ENCODE peak calls at places on chromosomes 12 and 14, in six cellular contexts. V is H1, R is K562, E is SK-N-SH, F is HepG2, W is GM12878. S is an unnamed sample.

GRCh38 chr12:53067993-53068770 is 11.0 kb downstream of the SPRYD3 start:
- DNase-seq in V (no peak), W (no peak), F (no peak), E (no peak), R (no peak), S (no peak)

GRCh38 chr12:2561367-2561766 is 233.4 kb upstream of the FKBP4 start:
- DNase-seq in R (no peak), W (no peak), V (no peak), E (no peak), F (no peak), S (peak)

GRCh38 chr12:124370851-124371250 is 76.0 kb downstream of the RFLNA start:
- DNase-seq in F (no peak), R (no peak), E (no peak), W (no peak), V (no peak), S (no peak)

GRCh38 chr14:71139058-71139946 is 232.0 kb downstream of the PCNX1 start:
- DNase-seq in R (peak), F (peak), E (peak), W (peak), V (peak), S (no peak)

GRCh38 chr12:41509655-41510054 is 321.5 kb downstream of the PDZRN4 start:
- DNase-seq in V (no peak), W (no peak), F (no peak), R (no peak), E (no peak), S (no peak)

GRCh38 chr14:92397140-92397815 is 74.3 kb downstream of the SLC24A4 start:
- DNase-seq in F (no peak), R (no peak), E (no peak), W (no peak), V (no peak), S (peak)

GRCh38 chr12:77685112-77685511 is 145.6 kb upstream of the NAV3 start:
- DNase-seq in F (peak), V (peak), W (peak), E (peak), R (no peak), S (peak)

GRCh38 chr12:93785262-93786010 is 108.3 kb downstream of the CRADD start:
- DNase-seq in W (no peak), F (peak), V (no peak), E (no peak), R (peak), S (no peak)

GRCh38 chr14:53247596-53248370 is 94.7 kb upstream of the DDHD1 start:
- DNase-seq in V (no peak), F (no peak), E (no peak), W (no peak), R (no peak), S (no peak)

GRCh38 chr14:50001146-50001998 is 108.5 kb downstream of the ARF6 start:
- DNase-seq in V (peak), E (no peak), R (peak), W (no peak), F (peak), S (no peak)

GRCh38 chr14:61560323-61560722 is 135.0 kb upstream of the HIF1A start:
- DNase-seq in V (no peak), W (no peak), R (no peak), F (peak), E (no peak), S (no peak)

GRCh38 chr14:97277711-97278110 is 480.5 kb downstream of the VRK1 start:
- DNase-seq in R (no peak), F (no peak), V (peak), E (no peak), W (no peak), S (no peak)

GRCh38 chr12:16076970-16077527 is 165.9 kb downstream of the DERA start:
- DNase-seq in F (no peak), R (no peak), V (no peak), W (no peak), E (no peak), S (no peak)

GRCh38 chr14:89503458-89503996 is 86.5 kb upstream of the FOXN3 start:
- DNase-seq in F (no peak), R (no peak), W (no peak), E (no peak), V (no peak), S (no peak)

GRCh38 chr14:89502966-89503365 is 85.9 kb upstream of the FOXN3 start:
- DNase-seq in R (no peak), F (no peak), E (no peak), W (no peak), V (peak), S (no peak)

GRCh38 chr14:89507521-89507920 is 90.5 kb upstream of the FOXN3 start:
- DNase-seq in E (no peak), W (peak), V (no peak), R (no peak), F (peak), S (no peak)

GRCh38 chr14:89504084-89504483 is 87.1 kb upstream of the FOXN3 start:
- DNase-seq in V (no peak), F (no peak), R (no peak), E (no peak), W (no peak), S (no peak)

DNA sequence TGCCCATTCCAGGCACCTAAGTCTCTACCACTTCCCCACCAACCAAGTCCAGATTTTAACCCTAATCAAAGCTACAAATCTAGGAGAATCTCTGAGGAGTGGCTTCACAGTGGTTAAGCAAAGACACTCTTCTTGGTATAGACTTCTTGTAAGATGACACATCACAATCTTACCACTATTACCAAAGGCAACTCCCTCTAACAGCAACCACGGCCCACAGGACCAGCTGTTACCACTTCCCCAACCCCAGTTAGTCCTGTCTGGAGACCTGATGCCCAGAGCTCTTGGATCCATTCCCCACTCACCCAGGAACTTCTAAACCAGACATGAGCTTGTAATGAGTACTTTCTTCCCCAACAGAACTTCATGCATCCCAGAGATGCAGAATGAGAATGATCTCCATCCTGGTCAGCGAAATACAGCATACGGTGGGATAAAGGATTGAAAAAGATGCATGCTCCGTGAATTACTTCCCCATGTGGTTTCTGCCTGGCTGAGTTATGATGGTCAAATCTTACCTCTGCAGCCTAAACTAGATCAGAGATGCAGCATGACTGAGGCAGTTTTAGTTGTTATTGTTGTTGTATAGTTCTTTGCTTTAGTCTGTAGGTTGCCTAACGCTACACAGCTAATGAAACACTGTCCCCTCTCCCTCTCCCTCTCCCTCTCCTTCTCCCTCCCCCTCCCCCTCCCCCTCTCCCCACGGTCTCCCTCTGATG is 87.7 kb upstream of the FOXN3 start:
- DNase-seq in F (no peak), W (peak), V (peak), R (no peak), E (no peak), S (peak)
- TF ChIP-seq GABPA in F (no peak), W (no peak), V (no peak), R (no peak), E (no peak), S (peak)

DNA sequence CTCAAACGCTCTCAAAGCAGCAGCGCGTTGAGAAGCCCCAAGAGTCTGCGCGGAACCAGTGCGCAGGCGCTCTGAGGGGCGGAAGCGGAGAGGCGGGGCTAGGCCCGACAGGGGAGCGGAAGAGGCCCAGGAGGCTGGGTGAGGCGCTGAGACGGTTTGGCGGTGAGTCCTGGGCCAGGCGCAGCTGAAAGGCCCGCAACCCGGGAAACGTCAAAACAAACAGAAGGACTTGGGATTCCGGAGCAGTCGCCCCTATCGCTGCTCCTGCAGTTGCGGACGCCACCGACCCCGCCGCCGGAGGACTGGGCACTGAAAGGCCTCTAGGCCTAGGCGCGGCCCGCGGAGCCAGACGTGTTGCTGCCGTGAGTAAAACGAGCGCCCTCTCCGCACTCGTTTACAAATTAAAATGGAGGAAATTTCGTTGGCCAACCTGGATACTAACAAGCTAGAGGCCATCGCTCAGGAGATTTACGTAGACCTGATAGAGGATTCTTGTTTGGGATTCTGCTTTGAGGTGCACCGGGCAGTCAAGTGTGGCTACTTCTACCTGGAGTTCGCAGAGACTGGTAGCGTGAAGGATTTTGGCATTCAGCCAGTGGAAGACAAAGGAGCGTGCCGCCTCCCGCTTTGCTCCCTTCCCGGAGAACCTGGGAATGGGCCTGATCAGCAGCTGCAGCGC is at the start of gene ATXN7L3B:
- DNase-seq in R (peak), F (peak), V (peak), W (peak), E (peak), S (peak)
- TF ChIP-seq CTCF in R (peak), F (peak), V (no peak), W (peak), E (no peak), S (no peak)

GRCh38 chr12:130954544-130954831 is 781 bp downstream of the ADGRD1 start:
- DNase-seq in E (no peak), W (no peak), V (no peak), R (no peak), F (no peak), S (no peak)
- H3K4me3 ChIP-seq in E (no peak), W (peak), V (no peak), R (no peak), F (peak), S (peak)

GRCh38 chr12:58916153-58916709 is 4.1 kb downstream of the LRIG3 start:
- DNase-seq in R (no peak), F (no peak), V (no peak), E (no peak), W (no peak), S (no peak)

GRCh38 chr12:58917699-58918334 is 2.5 kb downstream of the LRIG3 start:
- DNase-seq in E (no peak), F (no peak), W (no peak), V (no peak), R (no peak), S (no peak)

GRCh38 chr12:58915634-58916033 is 4.7 kb downstream of the LRIG3 start:
- DNase-seq in V (no peak), E (no peak), W (no peak), R (no peak), F (no peak), S (no peak)

GRCh38 chr12:58916891-58917570 is 3.3 kb downstream of the LRIG3 start:
- DNase-seq in W (no peak), F (no peak), V (no peak), E (no peak), R (no peak), S (no peak)

DNA sequence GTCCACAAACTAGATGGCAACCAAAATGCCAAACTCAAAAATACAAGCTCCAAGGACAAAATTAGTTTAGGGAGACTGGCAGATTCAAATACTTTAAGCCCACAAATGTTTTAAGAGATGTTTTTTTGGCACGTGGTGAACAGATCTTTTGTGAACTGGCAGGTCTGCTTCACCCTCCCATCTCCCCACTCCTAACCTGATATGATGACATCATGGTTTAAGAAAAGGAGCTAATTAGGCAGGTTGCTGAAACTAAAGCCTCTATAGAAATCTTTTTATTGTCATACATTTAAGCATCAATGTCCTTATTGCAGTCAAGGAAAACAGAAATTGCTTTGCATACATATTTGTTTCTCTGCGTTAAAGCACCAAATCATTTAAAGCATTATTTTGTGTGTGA is 5.8 kb downstream of the LRIG3 start:
- DNase-seq in V (no peak), W (no peak), F (no peak), E (no peak), R (no peak), S (no peak)
- TF ChIP-seq GABPA in V (no peak), W (no peak), F (no peak), E (no peak), R (no peak), S (no peak)

DNA sequence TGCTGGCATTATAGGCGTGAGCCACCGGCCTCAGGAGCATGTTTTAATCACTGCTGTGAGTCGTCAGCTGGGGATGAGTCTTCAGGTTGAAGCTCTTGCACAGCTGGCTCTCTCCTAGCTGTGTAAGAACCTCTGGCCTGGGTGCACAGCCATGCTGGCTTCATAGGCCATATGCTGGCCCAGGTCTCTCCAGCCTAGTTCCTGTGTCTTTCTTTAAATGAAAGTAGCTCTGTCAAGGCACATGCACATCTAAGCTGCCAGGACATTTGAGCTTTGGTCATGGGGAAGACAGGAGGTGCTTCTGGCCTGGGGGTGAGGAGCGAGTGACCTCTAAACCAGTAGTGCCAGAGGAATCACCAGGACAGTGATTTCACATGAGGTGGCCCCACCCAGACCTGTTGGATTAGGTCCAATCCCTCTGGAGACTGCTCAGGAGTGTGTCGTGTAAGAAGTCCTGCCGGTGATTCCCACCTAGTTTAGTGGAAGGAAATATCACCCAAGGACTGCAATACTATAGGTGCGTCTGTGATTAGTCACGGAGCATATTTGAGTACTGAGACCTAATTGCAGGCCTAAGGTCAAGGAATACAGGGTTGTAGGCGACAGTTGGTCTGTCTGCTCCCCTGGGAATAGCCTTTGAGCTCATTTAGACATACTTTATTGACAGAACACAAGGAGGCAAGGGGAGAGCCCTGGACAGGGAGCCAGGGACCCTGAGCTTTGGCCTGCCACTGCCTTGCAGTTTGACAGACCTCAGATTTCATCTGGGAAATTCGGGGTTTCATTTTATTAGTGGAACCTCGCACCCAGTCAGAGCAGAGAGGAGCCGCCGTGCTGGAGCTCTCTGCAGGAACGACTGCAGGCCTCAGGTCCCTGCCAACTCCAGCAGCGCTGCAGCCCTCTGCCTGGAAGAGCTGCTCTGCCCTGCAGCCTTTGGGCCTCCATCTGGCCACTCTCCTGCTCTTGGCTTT is 67.0 kb downstream of the ANKRD9 start:
- DNase-seq in F (peak), R (no peak), W (no peak), V (no peak), E (no peak), S (no peak)
- TF ChIP-seq CTCF in F (no peak), R (no peak), W (no peak), V (no peak), E (no peak), S (no peak)

GRCh38 chr12:94870511-94870910 is 133.0 kb downstream of the NDUFA12 start:
- DNase-seq in V (no peak), F (no peak), W (no peak), R (no peak), E (no peak), S (no peak)
- H3K4me3 ChIP-seq in V (no peak), F (no peak), W (peak), R (no peak), E (no peak), S (no peak)

DNA sequence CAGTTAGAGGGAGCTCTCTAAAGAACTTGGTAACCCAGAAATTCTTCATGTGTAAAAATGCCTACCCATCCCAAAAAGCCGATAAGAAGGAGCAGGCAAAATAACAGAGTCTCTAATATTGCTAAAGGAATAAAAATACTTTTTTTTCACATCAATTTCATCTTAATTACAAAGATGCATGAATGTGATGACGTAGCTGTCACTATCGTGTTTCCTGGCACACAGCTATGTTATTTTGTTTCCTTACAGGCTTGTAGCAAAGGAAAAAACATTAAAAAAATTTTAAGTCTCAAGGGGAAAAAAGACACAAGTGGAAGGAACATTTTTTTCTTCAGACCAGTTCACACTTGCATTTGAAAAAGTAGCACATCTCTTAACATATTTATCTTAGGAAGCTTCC is 10.3 kb upstream of the LGALS3 start:
- DNase-seq in R (no peak), F (no peak), V (no peak), E (no peak), W (no peak), S (no peak)
- TF ChIP-seq GABPA in R (no peak), F (no peak), V (no peak), E (no peak), W (no peak), S (no peak)

DNA sequence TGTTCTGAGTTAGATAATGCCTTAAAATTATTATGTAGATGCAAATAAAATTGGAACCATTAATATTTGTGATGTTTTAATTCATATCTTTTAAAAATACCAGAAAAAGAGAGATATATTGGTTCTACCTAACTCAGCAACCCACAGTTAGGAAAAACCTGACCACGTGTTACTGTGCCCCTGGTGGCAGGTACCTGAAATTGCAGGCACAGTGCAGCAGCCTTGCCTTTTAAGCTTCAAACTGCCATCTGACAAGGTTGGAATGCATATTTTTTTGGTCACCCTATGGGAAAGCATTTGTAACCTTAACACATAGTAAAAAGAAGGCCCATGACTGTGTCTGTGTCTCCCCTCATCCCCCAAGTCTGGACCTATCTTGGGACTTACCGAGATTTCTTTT is 109.4 kb upstream of the NOS1 start:
- DNase-seq in E (no peak), R (peak), W (no peak), F (no peak), V (peak), S (peak)
- TF ChIP-seq CTCF in E (peak), R (peak), W (peak), F (no peak), V (peak), S (peak)

DNA sequence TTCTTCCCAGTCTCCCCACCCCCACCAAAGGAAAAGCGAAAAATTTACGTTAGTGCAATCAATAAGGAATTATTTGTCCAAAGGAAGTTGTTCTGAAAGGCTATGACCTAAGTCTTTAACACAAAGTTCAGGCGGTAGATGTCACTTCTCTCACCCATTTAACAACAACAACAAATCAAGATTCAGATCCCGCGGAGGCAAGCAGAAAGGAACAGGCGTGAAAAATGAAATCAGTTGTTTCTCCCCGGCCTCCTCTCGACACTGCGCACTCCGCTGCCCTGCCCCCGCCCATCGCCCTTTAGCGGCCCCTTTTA is 1.4 kb downstream of the DENND5B start:
- DNase-seq in E (no peak), R (no peak), V (no peak), W (no peak), F (no peak), S (no peak)
- H3K4me3 ChIP-seq in E (peak), R (peak), V (peak), W (peak), F (peak), S (peak)

S was measured in HL-60.